ENCODE peak calls at places on chromosomes 7 and 10, in nine cellular contexts. V is T-helper 2 cell; I is choroid plexus epithelial cell; Z is amygdala; J is psoas muscle; K is pons; G is stimulated activated CD4-positive, alpha-beta T cell treated with anti-CD3 and anti-CD28 coated beads, Interleukin-1b, Interleukin-23, amount 100 ng/mL, for 1 hour; B is GM10248; Q is cardiac fibroblast. T is an unnamed sample.

GRCh38 chr7:70215491-70215890 is 617.2 kb downstream of the AUTS2 start:
- DNase-seq in B (peak), Z (no peak), V (no peak), K (no peak), J (no peak), I (peak), Q (no peak), G (no peak), T (peak)

GRCh38 chr10:33314788-33315561 is 19.5 kb downstream of the NRP1 start:
- DNase-seq in V (no peak), G (no peak), Z (no peak), B (no peak), I (peak), J (no peak), K (no peak), Q (peak), T (no peak)

GRCh38 chr10:79306644-79307220 is 40.5 kb upstream of the PPIF start:
- DNase-seq in B (no peak), I (no peak), K (no peak), Q (no peak), J (peak), G (no peak), V (no peak), Z (no peak), T (no peak)

GRCh38 chr10:124296813-124297788 is 121.6 kb downstream of the OAT start:
- DNase-seq in Z (no peak), J (no peak), I (no peak), V (no peak), B (no peak), G (no peak), K (no peak), Q (no peak), T (no peak)

GRCh38 chr10:110774069-110775021 is 97.4 kb upstream of the PDCD4 start:
- DNase-seq in Q (peak), J (no peak), B (peak), I (peak), V (peak), G (no peak), Z (no peak), K (no peak), T (peak)

GRCh38 chr10:132709471-132709951 is 76.4 kb downstream of the NKX6-2 start:
- DNase-seq in Z (no peak), B (no peak), Q (no peak), V (no peak), I (no peak), K (no peak), G (no peak), J (peak), T (no peak)

GRCh38 chr7:1026721-1027151 is 17.6 kb upstream of the GPR146 start:
- DNase-seq in I (no peak), V (no peak), K (no peak), J (peak), G (no peak), Q (no peak), B (no peak), Z (no peak), T (peak)

GRCh38 chr7:27179030-27179429 is 4.9 kb upstream of the HOXA10 start:
- DNase-seq in K (no peak), G (no peak), J (no peak), Z (no peak), B (no peak), I (no peak), Q (no peak), V (no peak), T (no peak)

GRCh38 chr10:124347956-124348355 is 70.8 kb downstream of the OAT start:
- DNase-seq in Z (no peak), K (no peak), J (no peak), B (no peak), Q (no peak), G (no peak), I (no peak), V (no peak), T (no peak)

GRCh38 chr10:89241491-89242339 is 9.9 kb downstream of the LIPA start:
- DNase-seq in B (no peak), J (no peak), K (no peak), Q (peak), Z (no peak), G (no peak), V (no peak), I (peak), T (no peak)

GRCh38 chr10:126598009-126598408 is 72.5 kb downstream of the C10orf90 start:
- DNase-seq in B (peak), J (no peak), V (peak), G (no peak), I (peak), K (peak), Q (peak), Z (peak), T (peak)

GRCh38 chr10:101572785-101573184 is 15.3 kb downstream of the POLL start:
- DNase-seq in V (no peak), J (peak), K (no peak), G (no peak), I (no peak), Q (no peak), Z (no peak), B (no peak), T (no peak)

GRCh38 chr7:130371059-130371458 is 9.2 kb upstream of the CPA1 start:
- DNase-seq in B (no peak), V (no peak), Z (no peak), I (peak), Q (peak), K (no peak), G (no peak), J (peak), T (no peak)

GRCh38 chr10:33460461-33461294 is 126.2 kb upstream of the NRP1 start:
- DNase-seq in J (peak), Q (peak), G (no peak), V (no peak), K (peak), I (peak), Z (no peak), B (no peak), T (no peak)

GRCh38 chr10:62620491-62620890 is 184.0 kb upstream of the ADO start:
- DNase-seq in K (peak), Q (no peak), B (no peak), Z (no peak), G (no peak), I (no peak), J (no peak), V (peak), T (no peak)

GRCh38 chr7:127983804-127984332 is 47.4 kb downstream of the LRRC4 start:
- DNase-seq in V (peak), K (no peak), I (peak), J (no peak), B (no peak), Q (peak), Z (no peak), G (no peak), T (no peak)

GRCh38 chr10:92822060-92822634 is 26.2 kb upstream of the EXOC6 start:
- DNase-seq in J (no peak), Q (peak), I (peak), B (no peak), V (no peak), Z (no peak), K (peak), G (no peak), T (peak)

GRCh38 chr10:88670497-88670896 is 6.3 kb downstream of the LIPF start:
- DNase-seq in J (no peak), B (peak), V (peak), I (no peak), Q (no peak), Z (no peak), K (no peak), G (no peak), T (peak)

GRCh38 chr10:49572594-49573114 is 33.7 kb upstream of the ERCC6 start:
- DNase-seq in B (no peak), V (no peak), I (no peak), Z (no peak), J (no peak), K (no peak), G (no peak), Q (no peak), T (no peak)

GRCh38 chr10:132789659-132790148 is 3.8 kb upstream of the NKX6-2 start:
- DNase-seq in G (no peak), V (no peak), J (no peak), I (no peak), K (no peak), B (no peak), Z (no peak), Q (no peak), T (no peak)

GRCh38 chr7:131279044-131279443 is 48.6 kb upstream of the MKLN1 start:
- DNase-seq in I (no peak), J (no peak), Q (no peak), V (no peak), G (no peak), Z (no peak), K (no peak), B (no peak), T (no peak)

GRCh38 chr10:92689663-92690210 is at the start of gene HHEX:
- DNase-seq in J (peak), K (peak), Z (no peak), B (peak), V (peak), I (peak), G (no peak), Q (peak), T (peak)

GRCh38 chr7:71186535-71186934 is 54.6 kb downstream of the GALNT17 start:
- DNase-seq in K (no peak), B (no peak), I (no peak), G (no peak), V (no peak), Q (no peak), J (no peak), Z (no peak), T (no peak)

GRCh38 chr7:45893374-45893995 is 5.2 kb downstream of the IGFBP1 start:
- DNase-seq in K (no peak), J (no peak), Q (no peak), I (no peak), Z (no peak), B (no peak), V (no peak), G (no peak), T (no peak)

GRCh38 chr10:94088926-94089381 is 95.2 kb downstream of the PLCE1 start:
- DNase-seq in G (no peak), I (peak), K (no peak), B (no peak), J (no peak), V (no peak), Z (no peak), Q (peak), T (no peak)

GRCh38 chr10:60943372-60944158 is 420 bp downstream of the RHOBTB1 start:
- DNase-seq in J (peak), V (peak), G (no peak), Z (peak), K (peak), B (peak), I (peak), Q (peak), T (peak)